ENCODE peak calls at places on chromosome 2, in six cellular contexts. F, A, T, N, J and K are unnamed samples.

GRCh38 chr2:111189106-111189505 is 68.4 kb downstream of the BCL2L11 start:
- DNase-seq in F (no peak), A (no peak), T (no peak), N (no peak), J (no peak), K (no peak)

GRCh38 chr2:37819228-37819627 is 105.9 kb upstream of the RMDN2 start:
- DNase-seq in F (no peak), A (no peak), T (peak), N (no peak), J (no peak), K (no peak)

GRCh38 chr2:70541481-70542020 is 12.1 kb downstream of the TGFA start:
- DNase-seq in F (no peak), A (no peak), T (no peak), N (no peak), J (no peak), K (no peak)

GRCh38 chr2:137237055-137237454 is 471.7 kb downstream of the THSD7B start:
- DNase-seq in F (no peak), A (no peak), T (no peak), N (no peak), J (no peak), K (no peak)

GRCh38 chr2:210477496-210477895 is 937 bp upstream of the LANCL1 start:
- DNase-seq in F (no peak), A (no peak), T (no peak), N (peak), J (no peak), K (peak)

GRCh38 chr2:40716879-40717278 is 265.0 kb upstream of the SLC8A1 start:
- DNase-seq in F (no peak), A (no peak), T (no peak), N (peak), J (no peak), K (no peak)

GRCh38 chr2:74399785-74400184 is 19.7 kb upstream of the DCTN1 start:
- DNase-seq in F (no peak), A (no peak), T (no peak), N (no peak), J (no peak), K (no peak)

GRCh38 chr2:240603081-240603835 is 16.7 kb downstream of the CAPN10 start:
- DNase-seq in F (no peak), A (no peak), T (no peak), N (peak), J (no peak), K (no peak)

GRCh38 chr2:167550448-167550847 is 662.2 kb downstream of the XIRP2 start:
- DNase-seq in F (no peak), A (no peak), T (no peak), N (no peak), J (no peak), K (peak)

GRCh38 chr2:183389546-183390080 is 265.4 kb downstream of the NUP35 start:
- DNase-seq in F (no peak), A (no peak), T (no peak), N (no peak), J (no peak), K (no peak)

GRCh38 chr2:224909885-224910517 is 132.3 kb downstream of the DOCK10 start:
- DNase-seq in F (peak), A (no peak), T (no peak), N (peak), J (no peak), K (no peak)

GRCh38 chr2:50004667-50005066 is 850.4 kb upstream of the FSHR start:
- DNase-seq in F (no peak), A (no peak), T (no peak), N (no peak), J (no peak), K (peak)

GRCh38 chr2:141522702-141523101 is 608.1 kb downstream of the LRP1B start:
- DNase-seq in F (no peak), A (no peak), T (no peak), N (no peak), J (no peak), K (no peak)

GRCh38 chr2:190407662-190408537 is at the start of gene MFSD6:
- DNase-seq in F (peak), A (peak), T (peak), N (peak), J (peak), K (peak)